ENCODE peak calls at places on chromosome 1, in seven cellular contexts. One of them, this sample, is unnamed.

GRCh38 chr1:90902672-90903071 is 119.2 kb downstream of the ZNF644 start:
- DNase-seq in AG09319: no peak
- DNase-seq in type B pancreatic cell: no peak
- DNase-seq in neural progenitor cell: no peak
- DNase-seq in PC-3: no peak
- DNase-seq in right atrium auricular region: no peak
- DNase-seq in lower leg skin: no peak
- DNase-seq in this sample: no peak

GRCh38 chr1:182253319-182253718 is 138.3 kb downstream of the GLUL start:
- DNase-seq in lower leg skin: no peak
- DNase-seq in right atrium auricular region: no peak
- DNase-seq in type B pancreatic cell: no peak
- DNase-seq in neural progenitor cell: no peak
- DNase-seq in AG09319: no peak
- DNase-seq in PC-3: no peak
- DNase-seq in this sample: no peak

GRCh38 chr1:10888791-10889627 is 92.6 kb upstream of the CASZ1 start:
- DNase-seq in lower leg skin: no peak
- DNase-seq in neural progenitor cell: peak
- DNase-seq in type B pancreatic cell: no peak
- DNase-seq in PC-3: no peak
- DNase-seq in right atrium auricular region: no peak
- DNase-seq in AG09319: no peak
- DNase-seq in this sample: no peak

GRCh38 chr1:224525411-224526040 is 90.6 kb upstream of the CNIH3 start:
- DNase-seq in AG09319: no peak
- DNase-seq in right atrium auricular region: no peak
- DNase-seq in neural progenitor cell: no peak
- DNase-seq in PC-3: peak
- DNase-seq in type B pancreatic cell: no peak
- DNase-seq in lower leg skin: no peak
- DNase-seq in this sample: no peak

GRCh38 chr1:57623039-57623790 is 199.4 kb upstream of the DAB1 start:
- DNase-seq in right atrium auricular region: no peak
- DNase-seq in lower leg skin: no peak
- DNase-seq in PC-3: no peak
- DNase-seq in type B pancreatic cell: no peak
- DNase-seq in neural progenitor cell: peak
- DNase-seq in AG09319: no peak
- DNase-seq in this sample: no peak

GRCh38 chr1:154755858-154756730 is 114.0 kb downstream of the KCNN3 start:
- DNase-seq in neural progenitor cell: no peak
- DNase-seq in AG09319: no peak
- DNase-seq in type B pancreatic cell: no peak
- DNase-seq in lower leg skin: no peak
- DNase-seq in PC-3: peak
- DNase-seq in right atrium auricular region: no peak
- DNase-seq in this sample: no peak

GRCh38 chr1:174191255-174191906 is 32.1 kb downstream of the RABGAP1L start:
- DNase-seq in lower leg skin: no peak
- DNase-seq in PC-3: peak
- DNase-seq in right atrium auricular region: no peak
- DNase-seq in neural progenitor cell: no peak
- DNase-seq in type B pancreatic cell: no peak
- DNase-seq in AG09319: peak
- DNase-seq in this sample: no peak

GRCh38 chr1:199243423-199244061 is 604.7 kb downstream of the PTPRC start:
- DNase-seq in lower leg skin: no peak
- DNase-seq in AG09319: no peak
- DNase-seq in type B pancreatic cell: no peak
- DNase-seq in PC-3: peak
- DNase-seq in right atrium auricular region: no peak
- DNase-seq in neural progenitor cell: peak
- DNase-seq in this sample: no peak

GRCh38 chr1:92483442-92484170 is 3.1 kb downstream of the GFI1 start:
- DNase-seq in neural progenitor cell: peak
- DNase-seq in AG09319: no peak
- DNase-seq in right atrium auricular region: no peak
- DNase-seq in PC-3: peak
- DNase-seq in lower leg skin: no peak
- DNase-seq in type B pancreatic cell: no peak
- DNase-seq in this sample: no peak

GRCh38 chr1:39164256-39164655 is 40.2 kb upstream of the MACF1 start:
- DNase-seq in type B pancreatic cell: no peak
- DNase-seq in lower leg skin: no peak
- DNase-seq in neural progenitor cell: no peak
- DNase-seq in right atrium auricular region: no peak
- DNase-seq in PC-3: no peak
- DNase-seq in AG09319: no peak
- DNase-seq in this sample: no peak

GRCh38 chr1:205783904-205784303 is 8.6 kb upstream of the RAB29 start:
- DNase-seq in lower leg skin: no peak
- DNase-seq in neural progenitor cell: peak
- DNase-seq in type B pancreatic cell: no peak
- DNase-seq in right atrium auricular region: peak
- DNase-seq in AG09319: no peak
- DNase-seq in PC-3: no peak
- DNase-seq in this sample: no peak

GRCh38 chr1:147640553-147641165 is 29.7 kb downstream of the ACP6 start:
- DNase-seq in AG09319: peak
- DNase-seq in lower leg skin: peak
- DNase-seq in neural progenitor cell: peak
- DNase-seq in type B pancreatic cell: no peak
- DNase-seq in PC-3: peak
- DNase-seq in right atrium auricular region: no peak
- DNase-seq in this sample: peak

GRCh38 chr1:186865253-186865652 is 36.5 kb downstream of the PLA2G4A start:
- DNase-seq in type B pancreatic cell: no peak
- DNase-seq in AG09319: no peak
- DNase-seq in lower leg skin: no peak
- DNase-seq in neural progenitor cell: no peak
- DNase-seq in PC-3: no peak
- DNase-seq in right atrium auricular region: no peak
- DNase-seq in this sample: no peak

GRCh38 chr1:36321119-36321951 is 2.1 kb downstream of the EVA1B start:
- DNase-seq in type B pancreatic cell: peak
- DNase-seq in AG09319: peak
- DNase-seq in right atrium auricular region: peak
- DNase-seq in neural progenitor cell: peak
- DNase-seq in PC-3: no peak
- DNase-seq in lower leg skin: peak
- DNase-seq in this sample: peak

GRCh38 chr1:172451002-172451443 is 7.2 kb upstream of the PIGC start:
- DNase-seq in type B pancreatic cell: no peak
- DNase-seq in PC-3: peak
- DNase-seq in lower leg skin: no peak
- DNase-seq in neural progenitor cell: no peak
- DNase-seq in AG09319: no peak
- DNase-seq in right atrium auricular region: no peak
- DNase-seq in this sample: no peak

GRCh38 chr1:90781429-90782020 is 64.4 kb upstream of the BARHL2 start:
- DNase-seq in AG09319: no peak
- DNase-seq in right atrium auricular region: no peak
- DNase-seq in PC-3: no peak
- DNase-seq in neural progenitor cell: no peak
- DNase-seq in type B pancreatic cell: no peak
- DNase-seq in lower leg skin: no peak
- DNase-seq in this sample: no peak

GRCh38 chr1:95118019-95118499 is 904 bp downstream of the TLCD4 start:
- DNase-seq in type B pancreatic cell: no peak
- DNase-seq in right atrium auricular region: no peak
- DNase-seq in AG09319: no peak
- DNase-seq in PC-3: no peak
- DNase-seq in neural progenitor cell: no peak
- DNase-seq in lower leg skin: no peak
- DNase-seq in this sample: no peak

GRCh38 chr1:25723250-25723880 is 76.6 kb upstream of the SELENON start:
- DNase-seq in right atrium auricular region: no peak
- DNase-seq in type B pancreatic cell: no peak
- DNase-seq in neural progenitor cell: no peak
- DNase-seq in PC-3: no peak
- DNase-seq in lower leg skin: no peak
- DNase-seq in AG09319: no peak
- DNase-seq in this sample: no peak

GRCh38 chr1:1753607-1754005 is 24.7 kb downstream of the NADK start:
- DNase-seq in PC-3: no peak
- DNase-seq in AG09319: no peak
- DNase-seq in neural progenitor cell: no peak
- DNase-seq in type B pancreatic cell: no peak
- DNase-seq in right atrium auricular region: no peak
- DNase-seq in lower leg skin: no peak
- DNase-seq in this sample: no peak

GRCh38 chr1:1755426-1755825 is 22.8 kb downstream of the NADK start:
- DNase-seq in neural progenitor cell: no peak
- DNase-seq in PC-3: no peak
- DNase-seq in AG09319: no peak
- DNase-seq in lower leg skin: no peak
- DNase-seq in right atrium auricular region: no peak
- DNase-seq in type B pancreatic cell: no peak
- DNase-seq in this sample: no peak

GRCh38 chr1:1752190-1752589 is 26.1 kb downstream of the NADK start:
- DNase-seq in lower leg skin: no peak
- DNase-seq in AG09319: no peak
- DNase-seq in PC-3: peak
- DNase-seq in right atrium auricular region: no peak
- DNase-seq in type B pancreatic cell: no peak
- DNase-seq in neural progenitor cell: no peak
- DNase-seq in this sample: no peak

GRCh38 chr1:1754051-1754815 is 24.0 kb downstream of the NADK start:
- DNase-seq in lower leg skin: no peak
- DNase-seq in right atrium auricular region: no peak
- DNase-seq in AG09319: no peak
- DNase-seq in type B pancreatic cell: no peak
- DNase-seq in neural progenitor cell: no peak
- DNase-seq in PC-3: no peak
- DNase-seq in this sample: no peak

GRCh38 chr1:1752671-1753606 is 25.3 kb downstream of the NADK start:
- DNase-seq in neural progenitor cell: no peak
- DNase-seq in right atrium auricular region: no peak
- DNase-seq in PC-3: peak
- DNase-seq in type B pancreatic cell: no peak
- DNase-seq in AG09319: no peak
- DNase-seq in lower leg skin: no peak
- DNase-seq in this sample: no peak
- TF ChIP-seq CTCF in neural progenitor cell: no peak
- TF ChIP-seq CTCF in right atrium auricular region: no peak
- TF ChIP-seq CTCF in PC-3: no peak
- TF ChIP-seq CTCF in type B pancreatic cell: no peak
- TF ChIP-seq CTCF in AG09319: no peak
- TF ChIP-seq CTCF in lower leg skin: no peak
- TF ChIP-seq CTCF in this sample: no peak

GRCh38 chr1:2642560-2643413 is 10.0 kb upstream of the MMEL1 start:
- DNase-seq in AG09319: peak
- DNase-seq in lower leg skin: peak
- DNase-seq in right atrium auricular region: peak
- DNase-seq in neural progenitor cell: peak
- DNase-seq in type B pancreatic cell: peak
- DNase-seq in PC-3: peak
- DNase-seq in this sample: peak
- TF ChIP-seq CTCF in AG09319: peak
- TF ChIP-seq CTCF in lower leg skin: no peak
- TF ChIP-seq CTCF in right atrium auricular region: peak
- TF ChIP-seq CTCF in neural progenitor cell: no peak
- TF ChIP-seq CTCF in type B pancreatic cell: peak
- TF ChIP-seq CTCF in PC-3: no peak
- TF ChIP-seq CTCF in this sample: peak

GRCh38 chr1:55035904-55036303 is 3.4 kb upstream of the PCSK9 start:
- DNase-seq in PC-3: peak
- DNase-seq in neural progenitor cell: no peak
- DNase-seq in lower leg skin: no peak
- DNase-seq in AG09319: no peak
- DNase-seq in right atrium auricular region: no peak
- DNase-seq in type B pancreatic cell: no peak
- DNase-seq in this sample: no peak
- TF ChIP-seq CTCF in PC-3: peak
- TF ChIP-seq CTCF in neural progenitor cell: no peak
- TF ChIP-seq CTCF in lower leg skin: no peak
- TF ChIP-seq CTCF in AG09319: no peak
- TF ChIP-seq CTCF in right atrium auricular region: no peak
- TF ChIP-seq CTCF in type B pancreatic cell: peak
- TF ChIP-seq CTCF in this sample: no peak

GRCh38 chr1:15152318-15153183 is 996 bp upstream of the TMEM51 start:
- DNase-seq in right atrium auricular region: peak
- DNase-seq in type B pancreatic cell: peak
- DNase-seq in lower leg skin: peak
- DNase-seq in PC-3: peak
- DNase-seq in AG09319: peak
- DNase-seq in neural progenitor cell: peak
- DNase-seq in this sample: peak
- TF ChIP-seq CTCF in right atrium auricular region: peak
- TF ChIP-seq CTCF in type B pancreatic cell: peak
- TF ChIP-seq CTCF in lower leg skin: no peak
- TF ChIP-seq CTCF in PC-3: peak
- TF ChIP-seq CTCF in AG09319: peak
- TF ChIP-seq CTCF in neural progenitor cell: peak
- TF ChIP-seq CTCF in this sample: peak

DNA sequence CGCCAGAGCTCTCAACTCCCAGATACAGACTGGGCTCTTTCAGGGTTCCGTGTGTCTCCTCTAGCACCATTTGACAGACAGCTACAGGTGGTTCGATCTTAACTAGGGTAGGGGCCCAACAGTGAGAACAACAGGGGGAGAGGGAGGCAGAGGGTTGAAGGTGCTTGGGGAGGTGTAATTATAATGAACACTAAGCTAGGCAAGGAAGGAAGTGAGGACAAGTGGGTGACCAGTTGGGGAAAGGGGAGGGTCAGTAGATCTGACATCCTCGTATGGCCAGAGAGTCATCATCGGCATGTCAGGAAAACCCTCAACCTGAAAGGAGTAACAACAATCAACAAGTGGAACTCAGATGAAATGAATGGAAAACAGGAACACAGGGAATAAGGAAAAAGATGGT is 22.8 kb downstream of the GLIS1 start:
- DNase-seq in AG09319: no peak
- DNase-seq in neural progenitor cell: no peak
- DNase-seq in type B pancreatic cell: no peak
- DNase-seq in lower leg skin: no peak
- DNase-seq in PC-3: no peak
- DNase-seq in right atrium auricular region: no peak
- DNase-seq in this sample: no peak
- TF ChIP-seq CTCF in AG09319: no peak
- TF ChIP-seq CTCF in neural progenitor cell: no peak
- TF ChIP-seq CTCF in type B pancreatic cell: no peak
- TF ChIP-seq CTCF in lower leg skin: no peak
- TF ChIP-seq CTCF in PC-3: no peak
- TF ChIP-seq CTCF in right atrium auricular region: no peak
- TF ChIP-seq CTCF in this sample: no peak

This sample was measured in osteocyte.